ENCODE peak calls at places on chromosomes 12 and 14, in five cellular contexts. O is astrocyte of the hippocampus, Q is BE2C, H is fibroblast of gingiva, X is smooth muscle cell of the brain vasculature. D is an unnamed sample.

GRCh38 chr14:72941286-72941985 is 15.2 kb downstream of the DCAF4 start:
- DNase-seq in O (no peak), Q (no peak), H (no peak), X (no peak), D (no peak)

GRCh38 chr14:95464103-95464502 is 52.3 kb downstream of the SYNE3 start:
- DNase-seq in O (no peak), Q (no peak), H (no peak), X (no peak), D (no peak)

GRCh38 chr12:129788506-129788905 is 115.3 kb downstream of the TMEM132D start:
- DNase-seq in O (peak), Q (no peak), H (no peak), X (no peak), D (no peak)

GRCh38 chr12:117141097-117141898 is 42.1 kb upstream of the TESC start:
- DNase-seq in O (no peak), Q (no peak), H (no peak), X (no peak), D (no peak)

GRCh38 chr14:73741876-73742519 is 27.8 kb upstream of the PNMA1 start:
- DNase-seq in O (peak), Q (no peak), H (no peak), X (no peak), D (no peak)

GRCh38 chr12:100593490-100593889 is 20.0 kb downstream of the GAS2L3 start:
- DNase-seq in O (peak), Q (no peak), H (peak), X (no peak), D (peak)

GRCh38 chr12:59372971-59373370 is 222.9 kb upstream of the SLC16A7 start:
- DNase-seq in O (peak), Q (no peak), H (peak), X (no peak), D (peak)

GRCh38 chr12:57766464-57767311 is at the start of gene CYP27B1:
- DNase-seq in O (peak), Q (peak), H (peak), X (no peak), D (peak)

GRCh38 chr12:25249951-25250738 is 584 bp downstream of the KRAS start:
- DNase-seq in O (peak), Q (peak), H (no peak), X (no peak), D (no peak)

GRCh38 chr14:56390859-56391258 is 188.7 kb upstream of the TMEM260 start:
- DNase-seq in O (no peak), Q (no peak), H (no peak), X (no peak), D (no peak)

GRCh38 chr14:61569783-61570182 is 125.5 kb upstream of the HIF1A start:
- DNase-seq in O (peak), Q (no peak), H (peak), X (no peak), D (peak)

GRCh38 chr14:50763386-50764007 is 67.5 kb downstream of the NIN start:
- DNase-seq in O (peak), Q (no peak), H (peak), X (peak), D (peak)

GRCh38 chr14:52852810-52853521 is 61.6 kb upstream of the GNPNAT1 start:
- DNase-seq in O (no peak), Q (peak), H (no peak), X (no peak), D (no peak)

GRCh38 chr12:57473392-57473791 is 6.3 kb downstream of the ARHGAP9 start:
- DNase-seq in O (no peak), Q (no peak), H (no peak), X (no peak), D (no peak)

GRCh38 chr14:101183376-101184103 is 280.0 kb upstream of the RTL1 start:
- DNase-seq in O (peak), Q (peak), H (no peak), X (no peak), D (no peak)

GRCh38 chr14:90645842-90646443 is 170.3 kb downstream of the TTC7B start:
- DNase-seq in O (peak), Q (no peak), H (no peak), X (no peak), D (peak)

GRCh38 chr12:116133149-116133548 is 144.3 kb downstream of the MED13L start:
- DNase-seq in O (no peak), Q (no peak), H (peak), X (no peak), D (peak)

GRCh38 chr14:20503905-20504304 is 1.4 kb upstream of the RNASE10 start:
- DNase-seq in O (no peak), Q (no peak), H (no peak), X (no peak), D (peak)

GRCh38 chr12:65742481-65742971 is 81.8 kb upstream of the HMGA2 start:
- DNase-seq in O (no peak), Q (no peak), H (peak), X (peak), D (no peak)

GRCh38 chr12:26471560-26471959 is 276.2 kb downstream of the SSPN start:
- DNase-seq in O (peak), Q (no peak), H (peak), X (peak), D (peak)

GRCh38 chr14:65069874-65070709 is 32.2 kb downstream of the MAX start:
- DNase-seq in O (no peak), Q (no peak), H (no peak), X (no peak), D (peak)

GRCh38 chr12:116455540-116456306 is 103.5 kb upstream of the MAP1LC3B2 start:
- DNase-seq in O (peak), Q (peak), H (peak), X (peak), D (peak)

GRCh38 chr12:13154027-13154538 is 42.4 kb upstream of the EMP1 start:
- DNase-seq in O (no peak), Q (no peak), H (peak), X (no peak), D (no peak)

GRCh38 chr14:103091041-103091882 is 3.3 kb upstream of the EXOC3L4 start:
- DNase-seq in O (peak), Q (peak), H (peak), X (no peak), D (no peak)

GRCh38 chr12:27277846-27278260 is 33.8 kb downstream of the STK38L start:
- DNase-seq in O (peak), Q (no peak), H (peak), X (no peak), D (peak)

GRCh38 chr12:3634348-3634747 is 118.6 kb downstream of the CRACR2A start:
- DNase-seq in O (no peak), Q (no peak), H (no peak), X (no peak), D (no peak)

GRCh38 chr14:52119030-52119429 is 50.2 kb upstream of the NID2 start:
- DNase-seq in O (no peak), Q (no peak), H (no peak), X (no peak), D (peak)

GRCh38 chr14:100025111-100025510 is 40.1 kb upstream of the EVL start:
- DNase-seq in O (no peak), Q (peak), H (peak), X (no peak), D (peak)